ENCODE peak calls at places on chromosomes 5 and 9, in eight cellular contexts. P, I, S, U, H, X, C and D are unnamed samples.

GRCh38 chr9:130298663-130299279 is 33.2 kb downstream of the HMCN2 start:
- DNase-seq in H (no peak), X (no peak), C (no peak), P (no peak), U (peak), I (no peak), S (no peak), D (no peak)

GRCh38 chr5:151315998-151316597 is 12.5 kb upstream of the SLC36A3 start:
- DNase-seq in I (peak), X (peak), C (peak), U (peak), P (peak), H (peak), S (peak), D (peak)

GRCh38 chr5:72854419-72854818 is 38.0 kb downstream of the TNPO1 start:
- DNase-seq in U (no peak), X (no peak), C (no peak), S (no peak), I (no peak), P (no peak), H (no peak), D (no peak)

GRCh38 chr5:174235226-174235992 is 189.9 kb downstream of the NSG2 start:
- DNase-seq in I (no peak), X (no peak), S (peak), U (no peak), P (no peak), C (no peak), H (no peak), D (no peak)

GRCh38 chr5:146539973-146540372 is 24.0 kb upstream of the GPR151 start:
- DNase-seq in U (no peak), C (no peak), X (no peak), H (no peak), S (no peak), P (no peak), I (no peak), D (no peak)

GRCh38 chr9:89603629-89604462 is 966 bp upstream of the GADD45G start:
- DNase-seq in H (peak), S (no peak), P (no peak), C (peak), U (peak), I (peak), X (no peak), D (peak)

GRCh38 chr5:40984884-40985283 is 75.6 kb downstream of the C7 start:
- DNase-seq in U (no peak), H (no peak), X (peak), S (peak), P (no peak), C (peak), I (no peak), D (no peak)

GRCh38 chr9:98085955-98086354 is 29.4 kb downstream of the NANS start:
- DNase-seq in C (no peak), H (no peak), U (peak), X (no peak), P (no peak), S (no peak), I (no peak), D (no peak)

GRCh38 chr5:35785601-35786085 is 71.0 kb upstream of the IL7R start:
- DNase-seq in C (no peak), P (no peak), U (no peak), I (no peak), H (no peak), X (no peak), S (no peak), D (no peak)

DNA sequence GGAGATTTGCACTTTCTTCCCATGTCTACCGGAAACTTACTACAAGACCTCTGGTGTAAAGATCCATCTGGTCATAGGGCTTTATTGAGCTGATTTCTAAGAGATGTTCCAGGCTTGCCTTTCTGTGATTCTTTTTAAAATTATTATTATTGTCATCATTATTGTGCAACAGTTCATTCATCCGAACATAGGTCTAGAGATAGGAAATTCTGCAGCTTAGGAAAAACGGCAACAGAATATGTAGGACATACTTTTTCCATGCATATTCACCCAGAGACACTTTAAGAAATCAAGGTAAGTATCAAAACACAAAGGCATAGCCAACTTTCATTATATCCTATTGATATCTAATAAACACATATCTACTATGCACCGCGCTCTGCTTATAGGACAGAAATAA is 378.2 kb upstream of the KLF4 start:
- DNase-seq in S (no peak), X (no peak), H (no peak), U (no peak), P (no peak), I (no peak), C (no peak), D (no peak)
- H3K4me3 ChIP-seq in S (no peak), X (no peak), H (no peak), U (no peak), P (no peak), I (no peak), C (no peak), D (no peak)

GRCh38 chr9:107540167-107540566 is 50.6 kb upstream of the KLF4 start:
- DNase-seq in H (no peak), I (no peak), S (no peak), U (no peak), X (no peak), C (no peak), P (no peak), D (no peak)

GRCh38 chr9:107541523-107541922 is 52.0 kb upstream of the KLF4 start:
- DNase-seq in S (no peak), X (no peak), U (no peak), C (no peak), P (no peak), H (no peak), I (no peak), D (no peak)

GRCh38 chr9:107539427-107540154 is 50.0 kb upstream of the KLF4 start:
- DNase-seq in P (no peak), X (no peak), I (no peak), H (no peak), U (peak), S (no peak), C (no peak), D (no peak)

GRCh38 chr9:107534510-107535078 is 45.0 kb upstream of the KLF4 start:
- DNase-seq in P (no peak), I (no peak), C (no peak), H (no peak), X (no peak), S (no peak), U (no peak), D (no peak)

GRCh38 chr9:107536462-107536861 is 46.9 kb upstream of the KLF4 start:
- DNase-seq in H (no peak), U (no peak), C (no peak), X (no peak), I (no peak), P (no peak), S (no peak), D (no peak)
- H3K4me3 ChIP-seq in H (no peak), U (no peak), C (no peak), X (no peak), I (no peak), P (no peak), S (no peak), D (no peak)

DNA sequence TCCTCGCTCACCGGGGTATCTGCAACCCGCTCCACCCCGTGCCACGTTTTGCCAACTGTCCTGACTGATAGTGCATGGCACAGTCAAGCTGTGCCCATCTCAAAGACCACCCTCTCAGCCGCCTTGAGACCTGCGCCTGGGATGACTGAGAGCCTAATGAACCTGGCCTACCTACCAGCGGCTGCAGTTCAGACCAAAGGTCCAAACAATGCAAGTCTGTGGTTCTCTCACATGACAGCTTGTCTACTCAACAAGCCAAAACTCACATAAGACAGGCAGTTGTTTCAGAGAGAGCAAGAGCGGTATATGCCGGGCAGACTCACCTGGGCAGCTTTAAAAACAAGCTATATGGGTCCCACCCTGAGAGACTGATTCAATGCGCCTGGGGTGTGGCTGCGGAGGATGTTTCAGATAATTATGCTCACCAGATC is 70.5 kb downstream of the EPB41L4B start:
- DNase-seq in S (no peak), P (no peak), U (no peak), X (no peak), C (no peak), I (no peak), H (peak), D (no peak)
- H3K4me3 ChIP-seq in S (no peak), P (no peak), U (no peak), X (no peak), C (no peak), I (no peak), H (no peak), D (no peak)

GRCh38 chr5:169580964-169581363 is 2.6 kb upstream of the SPDL1 start:
- DNase-seq in S (no peak), H (no peak), I (no peak), U (no peak), P (no peak), C (no peak), X (no peak), D (no peak)

GRCh38 chr5:169581580-169582227 is 1.9 kb upstream of the SPDL1 start:
- DNase-seq in P (no peak), H (no peak), S (no peak), I (peak), C (peak), X (no peak), U (peak), D (peak)

GRCh38 chr5:169583424-169584215 is at the start of gene SPDL1:
- DNase-seq in C (peak), X (peak), S (peak), P (peak), U (peak), H (peak), I (peak), D (peak)

GRCh38 chr5:169583101-169583423 is 511 bp upstream of the SPDL1 start:
- DNase-seq in H (no peak), P (no peak), X (no peak), I (no peak), C (no peak), U (no peak), S (no peak), D (no peak)

GRCh38 chr5:169584998-169585451 is 1.5 kb downstream of the SPDL1 start:
- DNase-seq in C (no peak), X (no peak), I (no peak), P (no peak), U (peak), H (no peak), S (no peak), D (no peak)
- H3K4me3 ChIP-seq in C (peak), X (peak), I (peak), P (peak), U (no peak), H (no peak), S (peak), D (peak)

GRCh38 chr5:116652903-116653302 is 78.3 kb upstream of the SEMA6A start:
- DNase-seq in I (no peak), S (no peak), X (no peak), P (no peak), C (peak), H (no peak), U (no peak), D (no peak)
- H3K4me3 ChIP-seq in I (no peak), S (no peak), X (no peak), P (no peak), C (no peak), H (no peak), U (no peak), D (no peak)

DNA sequence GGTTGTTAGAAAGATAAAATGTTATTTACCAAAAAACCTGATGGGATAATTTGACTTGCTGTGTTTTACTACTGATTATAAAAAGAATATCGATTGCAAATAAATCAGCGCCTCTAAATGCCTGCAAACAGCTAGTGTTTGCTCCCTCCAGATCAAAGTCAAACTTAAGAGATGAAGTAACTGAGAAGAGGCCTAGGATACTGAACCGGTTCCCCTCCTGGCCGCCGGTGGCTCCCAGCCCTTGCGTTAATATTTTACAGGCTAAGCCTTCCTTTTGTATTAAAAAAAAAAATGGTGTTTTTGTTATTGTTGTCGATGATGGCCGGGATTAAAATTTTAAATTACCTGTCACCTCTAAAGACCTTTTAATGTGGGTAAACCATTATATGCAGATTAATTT is 2.6 kb downstream of the IRX1 start:
- DNase-seq in S (no peak), X (no peak), I (no peak), C (no peak), H (no peak), U (no peak), P (no peak), D (no peak)
- H3K4me3 ChIP-seq in S (peak), X (no peak), I (no peak), C (peak), H (no peak), U (no peak), P (no peak), D (no peak)